ENCODE peak calls at places on chromosome 21, in seven cellular contexts. X is NCI-H2029; F is stimulated activated CD8-positive, alpha-beta memory T cell treated with anti-CD3 and anti-CD28 coated beads, Interleukin-4, amount 100 ng/mL, for 24 hours; O is fibroblast of pulmonary artery; B is KBM-7; Q is CD8-positive, alpha-beta memory T cell; Z is OCI-LY7. W is an unnamed sample.

GRCh38 chr21:29418813-29419212 is 120.1 kb downstream of the BACH1 start:
- DNase-seq in X (no peak), F (no peak), O (no peak), B (peak; percentile 39), Q (no peak), Z (peak; percentile 60), W (peak; percentile 63)

GRCh38 chr21:34933609-34934345 is 115.3 kb downstream of the RUNX1 start:
- DNase-seq in X (no peak), F (no peak), O (no peak), B (no peak), Q (peak; percentile 63), Z (no peak), W (peak; percentile 57)

GRCh38 chr21:22235866-22236590 is 1237.8 kb downstream of the NCAM2 start:
- DNase-seq in X (no peak), F (no peak), O (no peak), B (no peak), Q (no peak), Z (no peak), W (no peak)

GRCh38 chr21:42850866-42851391 is 28.4 kb downstream of the WDR4 start:
- DNase-seq in X (no peak), F (no peak), O (peak; percentile 24), B (peak; percentile 70), Q (no peak), Z (peak; percentile 34), W (peak; percentile 33)

GRCh38 chr21:46065215-46065992 is 32.5 kb upstream of the COL6A2 start:
- DNase-seq in X (no peak), F (no peak), O (peak; percentile 66), B (peak; percentile 78), Q (no peak), Z (no peak), W (no peak)

GRCh38 chr21:29501451-29501850 is 202.7 kb downstream of the BACH1 start:
- DNase-seq in X (no peak), F (no peak), O (peak; percentile 43), B (no peak), Q (no peak), Z (no peak), W (no peak)

GRCh38 chr21:32364801-32365200 is 28.0 kb downstream of the URB1 start:
- DNase-seq in X (no peak), F (no peak), O (no peak), B (no peak), Q (no peak), Z (no peak), W (no peak)

GRCh38 chr21:21165063-21165645 is 166.9 kb downstream of the NCAM2 start:
- DNase-seq in X (no peak), F (no peak), O (peak; percentile 83), B (no peak), Q (no peak), Z (no peak), W (no peak)

GRCh38 chr21:43572443-43572842 is 86.8 kb downstream of the HSF2BP start:
- DNase-seq in X (no peak), F (no peak), O (no peak), B (no peak), Q (no peak), Z (no peak), W (no peak)

GRCh38 chr21:38917045-38917774 is 111.5 kb downstream of the ETS2 start:
- DNase-seq in X (peak; percentile 90), F (no peak), O (no peak), B (no peak), Q (no peak), Z (no peak), W (no peak)

GRCh38 chr21:37505963-37506362 is 139.4 kb downstream of the DYRK1A start:
- DNase-seq in X (no peak), F (no peak), O (no peak), B (no peak), Q (no peak), Z (no peak), W (no peak)

GRCh38 chr21:14711287-14711686 is 165.2 kb upstream of the SAMSN1 start:
- DNase-seq in X (no peak), F (no peak), O (peak; percentile 41), B (no peak), Q (no peak), Z (no peak), W (no peak)

W was measured in MV-4-11.